ENCODE peak calls at places on chromosomes 11 and 22, in five cellular contexts. V is CD4-positive, CD25-positive, alpha-beta regulatory T cell; G is DMS53; O is KBM-7; B is fibroblast of mammary gland. J is an unnamed sample.

GRCh38 chr11:44319170-44319551 is 9.2 kb upstream of the ALX4 start:
- DNase-seq in V (no peak), G (peak; percentile 35), O (no peak), B (no peak), J (no peak)

GRCh38 chr11:67015048-67015447 is 7.9 kb upstream of the SYT12 start:
- DNase-seq in V (no peak), G (no peak), O (no peak), B (no peak), J (no peak)

GRCh38 chr11:86571273-86571948 is 101.0 kb downstream of the ME3 start:
- DNase-seq in V (no peak), G (peak; percentile 84), O (peak; percentile 12), B (no peak), J (no peak)

GRCh38 chr11:59791639-59792038 is 18.9 kb downstream of the MRPL16 start:
- DNase-seq in V (no peak), G (no peak), O (no peak), B (no peak), J (no peak)

GRCh38 chr11:77083553-77084245 is 16.9 kb downstream of the CAPN5 start:
- DNase-seq in V (no peak), G (no peak), O (no peak), B (no peak), J (no peak)

GRCh38 chr22:35821654-35822053 is 104.0 kb downstream of the APOL5 start:
- DNase-seq in V (no peak), G (peak; percentile 1), O (no peak), B (no peak), J (no peak)

GRCh38 chr11:123628936-123629683 is 25.3 kb downstream of the SCN3B start:
- DNase-seq in V (no peak), G (no peak), O (peak; percentile 18), B (peak; percentile 56), J (no peak)

GRCh38 chr22:47366026-47366767 is 603.7 kb downstream of the TBC1D22A start:
- DNase-seq in V (no peak), G (no peak), O (no peak), B (no peak), J (no peak)

GRCh38 chr11:95703059-95703458 is 86.5 kb downstream of the FAM76B start:
- DNase-seq in V (peak; percentile 83), G (no peak), O (no peak), B (no peak), J (no peak)

GRCh38 chr11:6670202-6670830 is 12.8 kb downstream of the MRPL17 start:
- DNase-seq in V (peak; percentile 54), G (no peak), O (no peak), B (no peak), J (no peak)

GRCh38 chr11:117870176-117870952 is 6.1 kb downstream of the FXYD6 start:
- DNase-seq in V (no peak), G (peak; percentile 55), O (no peak), B (no peak), J (no peak)

GRCh38 chr11:96235725-96236124 is 107.3 kb downstream of the MAML2 start:
- DNase-seq in V (peak; percentile 76), G (no peak), O (no peak), B (no peak), J (no peak)

GRCh38 chr11:118930152-118930712 is 4.5 kb upstream of the BCL9L start:
- DNase-seq in V (peak; percentile 91), G (peak; percentile 99), O (peak; percentile 92), B (peak; percentile 68), J (peak; percentile 66)

GRCh38 chr11:83483808-83484207 is 197.6 kb upstream of the CCDC90B start:
- DNase-seq in V (no peak), G (no peak), O (no peak), B (no peak), J (no peak)

GRCh38 chr11:6258571-6258998 is 1.1 kb upstream of the CCKBR start:
- DNase-seq in V (no peak), G (peak; percentile 71), O (no peak), B (no peak), J (no peak)

GRCh38 chr22:45640291-45640940 is 31.2 kb upstream of the ATXN10 start:
- DNase-seq in V (no peak), G (no peak), O (no peak), B (no peak), J (no peak)

GRCh38 chr11:114257621-114258558 is 38.3 kb upstream of the NNMT start:
- DNase-seq in V (no peak), G (peak; percentile 15), O (no peak), B (peak; percentile 84), J (no peak)

GRCh38 chr22:38755911-38756532 is at the start of gene SUN2:
- DNase-seq in V (peak; percentile 94), G (peak; percentile 88), O (peak; percentile 87), B (peak; percentile 74), J (peak; percentile 64)

GRCh38 chr22:44445731-44446130 is 52.3 kb downstream of the RTL6 start:
- DNase-seq in V (no peak), G (no peak), O (no peak), B (no peak), J (no peak)

GRCh38 chr22:23220485-23221350 is 40.4 kb downstream of the BCR start:
- DNase-seq in V (peak; percentile 60), G (peak; percentile 52), O (peak; percentile 77), B (peak; percentile 73), J (peak; percentile 82)

GRCh38 chr11:17537261-17537660 is 7.0 kb downstream of the USH1C start:
- DNase-seq in V (no peak), G (no peak), O (no peak), B (no peak), J (no peak)

GRCh38 chr22:22897947-22898346 is 10.3 kb downstream of the IGLL5 start:
- DNase-seq in V (no peak), G (no peak), O (no peak), B (no peak), J (no peak)

GRCh38 chr11:78203184-78203583 is 14.5 kb downstream of the USP35 start:
- DNase-seq in V (peak; percentile 82), G (no peak), O (peak; percentile 40), B (no peak), J (peak; percentile 35)

GRCh38 chr11:74084796-74085541 is 76.1 kb upstream of the UCP3 start:
- DNase-seq in V (no peak), G (no peak), O (no peak), B (peak; percentile 10), J (no peak)

GRCh38 chr11:68542617-68543016 is 82.1 kb downstream of the PPP6R3 start:
- DNase-seq in V (no peak), G (no peak), O (no peak), B (peak; percentile 96), J (no peak)

GRCh38 chr11:15412054-15412453 is 297.3 kb downstream of the INSC start:
- DNase-seq in V (no peak), G (peak; percentile 89), O (no peak), B (no peak), J (no peak)

GRCh38 chr11:19973136-19973635 is 187.1 kb downstream of the DBX1 start:
- DNase-seq in V (no peak), G (no peak), O (no peak), B (no peak), J (no peak)

GRCh38 chr11:17638311-17638710 is 81.1 kb upstream of the MYOD1 start:
- DNase-seq in V (no peak), G (no peak), O (no peak), B (no peak), J (no peak)

GRCh38 chr11:98940913-98941312 is 79.8 kb upstream of the CNTN5 start:
- DNase-seq in V (no peak), G (peak; percentile 68), O (no peak), B (no peak), J (no peak)

GRCh38 chr22:41902932-41903421 is 11.9 kb downstream of the SHISA8 start:
- DNase-seq in V (no peak), G (peak; percentile 35), O (no peak), B (no peak), J (no peak)

GRCh38 chr22:28898233-28898629 is 14.9 kb downstream of the ZNRF3 start:
- DNase-seq in V (no peak), G (no peak), O (no peak), B (no peak), J (no peak)

GRCh38 chr11:62677709-62678108 is 1.2 kb downstream of the UBXN1 start:
- DNase-seq in V (no peak), G (no peak), O (no peak), B (no peak), J (no peak)

GRCh38 chr22:31538815-31539214 is 42.5 kb downstream of the SFI1 start:
- DNase-seq in V (peak; percentile 18), G (no peak), O (no peak), B (no peak), J (no peak)

GRCh38 chr11:92717240-92717639 is 252.2 kb upstream of the MTNR1B start:
- DNase-seq in V (no peak), G (peak; percentile 47), O (no peak), B (no peak), J (no peak)

GRCh38 chr11:48210052-48210451 is 6.6 kb upstream of the OR4B1 start:
- DNase-seq in V (peak; percentile 11), G (peak; percentile 7), O (no peak), B (peak; percentile 5), J (no peak)

GRCh38 chr11:97610000-97610399 is 1220.2 kb downstream of the JRKL start:
- DNase-seq in V (no peak), G (peak; percentile 46), O (peak; percentile 8), B (no peak), J (no peak)

GRCh38 chr22:34587357-34588356 is 478.3 kb upstream of the ISX start:
- DNase-seq in V (no peak), G (no peak), O (no peak), B (no peak), J (no peak)

GRCh38 chr22:31646186-31647019 is 15.6 kb downstream of the PISD start:
- DNase-seq in V (no peak), G (no peak), O (no peak), B (peak; percentile 97), J (no peak)

GRCh38 chr11:114295676-114296081 is 520 bp upstream of the NNMT start:
- DNase-seq in V (no peak), G (no peak), O (no peak), B (no peak), J (no peak)